ENCODE peak calls at places on chromosomes 4 and X, in eight cellular contexts. N is stomach, G is PC-3, F is body of pancreas, W is breast epithelium, P is cardiac muscle cell, O is right lobe of liver, J is H9. M is an unnamed sample.

GRCh38 chr4:123481034-123481433 is 84.4 kb downstream of the SPRY1 start:
- DNase-seq in N (no peak), G (peak), F (no peak), W (no peak), P (peak), O (no peak), J (no peak), M (no peak)

GRCh38 chr4:159871141-159871540 is 768.3 kb downstream of the RAPGEF2 start:
- DNase-seq in N (no peak), G (peak), F (no peak), W (no peak), P (no peak), O (no peak), J (no peak), M (no peak)

GRCh38 chr4:5752803-5753184 is 41.8 kb downstream of the EVC start:
- DNase-seq in N (no peak), G (no peak), F (peak), W (no peak), P (no peak), O (no peak), J (peak), M (no peak)

GRCh38 chr4:13248621-13249298 is 235.4 kb downstream of the RAB28 start:
- DNase-seq in N (no peak), G (peak), F (no peak), W (no peak), P (no peak), O (no peak), J (no peak), M (no peak)

GRCh38 chr4:70688795-70689231 is 481 bp downstream of the UTP3 start:
- DNase-seq in N (no peak), G (no peak), F (no peak), W (no peak), P (no peak), O (no peak), J (no peak), M (peak)

GRCh38 chrX:39258331-39258730 is 457.1 kb downstream of the MID1IP1 start:
- DNase-seq in N (no peak), G (no peak), F (no peak), W (no peak), P (peak), O (no peak), J (peak), M (no peak)

GRCh38 chr4:78481180-78481579 is 70.4 kb upstream of the ANXA3 start:
- DNase-seq in N (no peak), G (no peak), F (no peak), W (no peak), P (no peak), O (no peak), J (no peak), M (peak)

GRCh38 chr4:106809083-106809482 is 227.0 kb downstream of the DKK2 start:
- DNase-seq in N (no peak), G (peak), F (no peak), W (no peak), P (peak), O (no peak), J (no peak), M (peak)

GRCh38 chr4:153748378-153748777 is 11.4 kb downstream of the RNF175 start:
- DNase-seq in N (no peak), G (peak), F (no peak), W (peak), P (no peak), O (no peak), J (no peak), M (peak)

GRCh38 chr4:113849771-113850170 is 88.2 kb upstream of the CAMK2D start:
- DNase-seq in N (no peak), G (no peak), F (peak), W (no peak), P (no peak), O (no peak), J (no peak), M (no peak)

DNA sequence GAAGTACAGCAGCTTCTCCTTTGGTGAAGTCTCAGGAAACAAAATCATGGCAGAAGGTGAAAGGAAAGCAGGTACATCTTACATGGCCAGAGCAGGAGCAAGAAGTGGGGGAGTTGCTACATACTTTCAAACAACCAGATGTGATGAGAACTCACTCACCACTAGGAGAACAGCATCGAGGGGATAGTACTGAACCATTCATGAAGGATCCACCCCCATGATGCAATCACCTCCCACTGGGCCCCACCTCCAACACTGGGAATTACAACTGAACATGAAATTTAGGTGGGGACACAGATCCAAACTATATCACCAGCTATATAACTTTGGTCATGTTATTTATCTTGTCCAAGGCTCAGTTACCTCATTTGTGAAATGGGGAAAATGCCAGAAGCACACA is 159.4 kb downstream of the OPHN1 start:
- DNase-seq in N (no peak), G (no peak), F (no peak), W (no peak), P (no peak), O (no peak), J (peak), M (no peak)
- TF ChIP-seq CTCF in N (no peak), G (no peak), F (no peak), W (no peak), P (no peak), O (no peak), J (peak), M (no peak)

DNA sequence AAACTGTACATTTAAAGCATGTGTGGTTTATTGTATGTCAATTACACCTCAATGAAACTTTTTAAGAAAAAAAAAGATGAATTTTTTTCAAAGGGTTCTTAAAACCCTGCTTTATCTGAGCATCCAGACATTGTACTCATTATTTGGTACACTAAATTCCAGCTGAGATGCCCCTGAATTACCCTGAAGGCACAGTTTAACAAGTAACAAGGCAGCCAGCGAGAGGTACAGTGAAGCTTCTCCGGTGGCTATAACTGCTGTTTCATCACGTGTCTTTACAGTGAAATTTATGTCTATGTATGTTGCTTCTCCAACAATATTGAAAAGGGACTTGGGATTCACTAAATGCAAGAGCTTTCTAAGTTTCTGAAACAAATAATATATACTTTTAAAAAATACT is 15.8 kb downstream of the SLC7A11 start:
- DNase-seq in N (no peak), G (no peak), F (no peak), W (no peak), P (no peak), O (no peak), J (no peak), M (no peak)
- H3K27ac ChIP-seq in N (no peak), G (no peak), F (no peak), W (no peak), P (no peak), O (no peak), J (no peak), M (no peak)

DNA sequence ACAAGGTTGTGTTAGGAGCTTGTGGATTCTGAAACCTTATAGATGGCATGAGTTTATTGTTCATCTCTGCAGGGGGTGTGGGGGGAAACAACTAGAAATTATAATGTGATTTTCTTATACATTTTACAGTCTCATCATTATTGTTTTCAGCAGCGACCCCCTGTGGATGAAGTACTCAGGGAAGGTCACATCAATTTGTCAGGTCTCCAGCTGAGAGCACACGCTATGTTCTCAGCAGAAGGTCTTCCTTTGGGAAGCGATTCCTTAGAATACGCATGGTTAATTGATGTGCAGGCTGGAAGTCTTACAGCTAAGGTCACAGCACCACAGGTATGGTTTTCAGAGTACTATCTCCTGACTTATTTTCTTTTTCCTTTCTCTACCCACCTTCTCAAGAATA is 72.2 kb downstream of the BLTP1 start:
- DNase-seq in N (no peak), G (peak), F (no peak), W (no peak), P (peak), O (no peak), J (peak), M (peak)
- TF ChIP-seq CTCF in N (no peak), G (peak), F (no peak), W (no peak), P (peak), O (no peak), J (no peak), M (no peak)

GRCh38 chrX:110006826-110007375 is 4.0 kb downstream of the TMEM164 start:
- DNase-seq in N (no peak), G (peak), F (peak), W (no peak), P (no peak), O (no peak), J (no peak), M (no peak)
- H3K27ac ChIP-seq in N (no peak), G (no peak), F (peak), W (no peak), P (no peak), O (no peak), J (no peak), M (no peak)

GRCh38 chrX:7071390-7071789 is 76.1 kb upstream of the STS start:
- DNase-seq in N (no peak), G (no peak), F (no peak), W (no peak), P (no peak), O (peak), J (no peak), M (no peak)

GRCh38 chrX:7065473-7065872 is 82.0 kb upstream of the STS start:
- DNase-seq in N (no peak), G (no peak), F (no peak), W (no peak), P (no peak), O (no peak), J (no peak), M (no peak)

GRCh38 chrX:7067266-7067665 is 80.2 kb upstream of the STS start:
- DNase-seq in N (no peak), G (no peak), F (no peak), W (no peak), P (no peak), O (no peak), J (no peak), M (no peak)

GRCh38 chrX:7069556-7069955 is 78.0 kb upstream of the STS start:
- DNase-seq in N (no peak), G (no peak), F (no peak), W (no peak), P (no peak), O (no peak), J (no peak), M (no peak)

DNA sequence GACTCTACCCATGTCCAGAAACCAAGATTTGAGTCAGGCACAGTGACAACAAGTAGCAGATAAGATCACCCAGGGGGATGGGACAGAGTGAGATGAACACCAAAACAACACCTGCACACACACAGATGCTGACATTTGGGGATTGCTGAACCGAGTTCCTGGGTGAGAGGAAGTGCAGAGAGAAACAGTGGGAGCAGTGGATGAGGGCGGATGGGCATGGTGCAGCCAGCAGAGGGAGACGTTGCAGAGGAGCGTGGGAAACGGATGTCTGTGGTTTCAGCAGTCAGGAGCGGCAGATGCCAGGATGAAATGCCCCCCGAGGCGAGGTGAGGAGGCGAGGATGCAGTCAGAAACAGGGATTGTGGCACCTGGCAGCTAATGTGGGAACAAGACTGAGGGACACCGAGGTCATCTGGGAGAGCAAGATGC is 78.6 kb upstream of the STS start:
- DNase-seq in N (no peak), G (no peak), F (no peak), W (peak), P (peak), O (no peak), J (peak), M (no peak)
- TF ChIP-seq CTCF in N (peak), G (peak), F (no peak), W (no peak), P (peak), O (no peak), J (peak), M (no peak)

GRCh38 chrX:153722704-153723350 is 1.4 kb downstream of the BCAP31 start:
- DNase-seq in N (no peak), G (peak), F (peak), W (no peak), P (no peak), O (no peak), J (no peak), M (no peak)
- H3K27ac ChIP-seq in N (peak), G (peak), F (peak), W (peak), P (peak), O (peak), J (no peak), M (peak)

DNA sequence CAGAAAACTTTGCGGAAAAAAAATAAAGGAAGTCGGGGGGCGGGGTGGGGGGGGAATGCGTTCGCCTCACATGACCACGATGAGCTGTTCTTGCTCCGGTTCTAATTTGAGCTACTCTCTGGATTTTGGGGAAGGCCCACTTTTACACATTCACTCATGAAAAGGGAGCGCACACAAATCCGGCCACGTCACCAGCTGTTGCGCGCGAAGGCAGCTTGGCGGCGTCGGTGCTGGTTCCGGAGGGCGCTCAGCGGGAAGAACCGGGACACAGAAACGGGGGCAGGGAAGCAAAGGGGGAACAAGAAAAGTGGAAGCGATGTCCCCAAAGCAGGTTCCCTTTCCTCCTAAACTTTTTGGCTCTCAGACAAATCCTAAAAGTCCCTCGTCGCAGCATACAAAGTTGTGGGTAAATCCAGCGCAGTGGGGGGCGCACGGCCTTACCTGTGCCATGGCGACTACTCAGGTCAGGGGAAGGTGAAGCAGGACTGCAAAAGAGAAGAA is 590 bp downstream of the ANXA5 start:
- DNase-seq in N (peak), G (peak), F (peak), W (peak), P (peak), O (peak), J (no peak), M (peak)
- TF ChIP-seq CTCF in N (peak), G (no peak), F (no peak), W (no peak), P (peak), O (peak), J (no peak), M (peak)

DNA sequence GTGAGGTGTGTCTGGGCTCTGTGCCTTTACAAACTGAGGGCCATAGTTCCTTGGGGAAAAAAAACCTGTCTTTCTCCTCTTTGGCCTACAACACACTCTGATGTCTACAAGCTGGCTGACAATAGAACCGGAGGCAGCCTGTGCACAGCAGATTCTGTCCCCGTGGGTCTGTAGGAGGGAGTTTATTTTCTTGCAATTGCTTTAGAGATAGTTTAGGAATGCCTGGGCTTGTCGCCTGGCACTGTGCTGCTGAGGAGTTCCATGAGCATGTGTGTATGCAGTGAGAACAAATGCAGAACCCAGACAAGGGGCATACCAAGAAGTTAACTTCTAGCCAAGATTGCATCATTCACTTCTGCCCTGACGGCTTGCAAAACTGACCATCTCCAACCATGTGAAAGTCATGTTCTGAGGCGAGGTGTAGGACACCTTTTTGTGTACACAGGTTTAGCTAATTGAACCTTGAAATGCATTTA is 54.1 kb downstream of the CCNI start:
- DNase-seq in N (peak), G (no peak), F (no peak), W (peak), P (peak), O (no peak), J (no peak), M (no peak)
- H3K27ac ChIP-seq in N (peak), G (no peak), F (no peak), W (peak), P (peak), O (peak), J (peak), M (peak)

GRCh38 chr4:110589297-110589696 is 33.6 kb downstream of the PITX2 start:
- DNase-seq in N (no peak), G (peak), F (no peak), W (no peak), P (no peak), O (no peak), J (no peak), M (no peak)
- TF ChIP-seq CTCF in N (no peak), G (peak), F (no peak), W (no peak), P (peak), O (peak), J (no peak), M (peak)

M was measured in RWPE1.